ENCODE peak calls at places on chromosomes 1 and 21, in nine cellular contexts. H is right lobe of liver; I is body of pancreas; A is CD8-positive, alpha-beta T cell; L is fibroblast of lung; C is small intestine; P is PC-3; E is left lung; S is stomach. T is an unnamed sample. For H3K9me3, the result is how much of the 10 kb centered on the place peaks cover.

GRCh38 chr1:24009406-24009805 is 29.3 kb upstream of the SRSF10 start:
- DNase-seq in H (no peak), I (no peak), A (no peak), L (peak), C (no peak), P (peak), E (no peak), S (no peak), T (no peak)

GRCh38 chr1:162256287-162256686 is 120.4 kb downstream of the SPATA46 start:
- DNase-seq in H (no peak), I (no peak), A (no peak), L (no peak), C (no peak), P (no peak), E (no peak), S (no peak), T (no peak)

GRCh38 chr1:155320661-155321576 is at the start of gene RUSC1:
- DNase-seq in H (peak), I (peak), A (peak), L (peak), C (peak), P (peak), E (peak), S (peak), T (peak)

GRCh38 chr1:59393211-59394180 is 96.6 kb downstream of the FGGY start:
- DNase-seq in H (peak), I (peak), A (no peak), L (peak), C (no peak), P (no peak), E (no peak), S (peak), T (no peak)

GRCh38 chr1:182956708-182957365 is 3.9 kb upstream of the SHCBP1L start:
- DNase-seq in H (no peak), I (no peak), A (no peak), L (no peak), C (no peak), P (no peak), E (no peak), S (no peak), T (no peak)

GRCh38 chr1:197618065-197618464 is 157.2 kb downstream of the DENND1B start:
- DNase-seq in H (no peak), I (no peak), A (no peak), L (peak), C (no peak), P (no peak), E (no peak), S (no peak), T (no peak)

GRCh38 chr1:111553199-111553598 is 49.8 kb upstream of the ADORA3 start:
- DNase-seq in H (no peak), I (no peak), A (no peak), L (peak), C (no peak), P (peak), E (no peak), S (no peak), T (no peak)

GRCh38 chr1:162218975-162219374 is 149.5 kb downstream of the NOS1AP start:
- DNase-seq in H (no peak), I (no peak), A (no peak), L (peak), C (no peak), P (peak), E (no peak), S (no peak), T (no peak)

GRCh38 chr1:226046240-226046639 is 16.3 kb upstream of the H3-3A start:
- DNase-seq in H (no peak), I (no peak), A (no peak), L (peak), C (peak), P (peak), E (no peak), S (no peak), T (no peak)

GRCh38 chr1:26626994-26627393 is 68.8 kb upstream of the ARID1A start:
- DNase-seq in H (no peak), I (no peak), A (no peak), L (peak), C (no peak), P (no peak), E (no peak), S (no peak), T (no peak)

DNA sequence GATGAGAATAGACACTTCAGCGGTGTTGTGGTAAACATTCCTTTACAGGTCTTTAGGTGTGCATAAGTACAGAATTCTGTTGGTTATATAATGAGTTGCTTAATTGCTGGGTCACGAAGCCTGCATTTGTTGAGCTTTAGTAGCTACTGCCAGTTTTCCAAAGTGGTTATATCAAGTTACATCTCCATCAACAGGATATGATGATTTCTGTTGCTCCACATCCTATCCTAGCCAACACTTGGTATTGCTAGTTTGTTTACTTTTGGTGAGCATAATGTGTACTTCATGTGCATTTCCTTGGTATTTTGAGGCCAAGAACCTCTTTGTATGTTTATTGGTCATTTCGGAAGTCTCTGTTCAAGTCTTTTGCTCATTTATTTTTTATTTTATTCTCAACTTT is 64.3 kb upstream of the CYYR1 start:
- DNase-seq in H (no peak), I (no peak), A (no peak), L (no peak), C (no peak), P (peak), E (no peak), S (no peak), T (no peak)
- H3K9me3 ChIP-seq in H (under half), I (under half), A (under half), L (under half), C (under half), P (under half), E (under half), S (under half), T (under half)

DNA sequence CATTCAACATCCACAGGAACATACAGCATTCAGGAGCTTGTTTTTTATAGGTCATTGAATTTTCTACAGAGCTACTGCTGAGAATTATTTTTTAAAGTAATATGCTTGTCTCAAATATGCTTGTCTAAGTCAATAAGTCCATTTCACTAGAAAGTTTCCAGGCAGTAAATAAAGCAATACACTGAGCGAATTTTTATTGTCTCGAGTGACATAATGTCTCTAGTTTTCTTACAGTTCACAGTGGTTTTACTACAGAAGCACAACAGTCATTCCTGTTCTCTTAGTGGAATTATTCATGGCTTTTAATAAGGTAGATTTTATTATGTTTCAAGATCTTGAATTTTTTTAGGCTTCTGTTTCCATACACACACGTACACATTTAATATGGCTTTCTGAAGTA is 83.8 kb downstream of the HS2ST1 start:
- DNase-seq in H (no peak), I (no peak), A (no peak), L (no peak), C (no peak), P (no peak), E (no peak), S (no peak), T (no peak)
- H3K9me3 ChIP-seq in H (under half), I (under half), A (under half), L (under half), C (under half), P (under half), E (under half), S (under half), T (under half)

GRCh38 chr1:46768445-46768844 is 30.4 kb upstream of the CYP4B1 start:
- DNase-seq in H (no peak), I (no peak), A (no peak), L (no peak), C (no peak), P (no peak), E (no peak), S (no peak), T (no peak)

GRCh38 chr1:46767649-46768282 is 31.1 kb upstream of the CYP4B1 start:
- DNase-seq in H (no peak), I (no peak), A (no peak), L (no peak), C (no peak), P (no peak), E (no peak), S (peak), T (no peak)

GRCh38 chr1:46769028-46769740 is 29.7 kb upstream of the CYP4B1 start:
- DNase-seq in H (no peak), I (no peak), A (no peak), L (no peak), C (no peak), P (no peak), E (no peak), S (no peak), T (no peak)

GRCh38 chr1:46772571-46772970 is 26.3 kb upstream of the CYP4B1 start:
- DNase-seq in H (no peak), I (no peak), A (no peak), L (no peak), C (no peak), P (no peak), E (no peak), S (no peak), T (no peak)

GRCh38 chr1:46770541-46770940 is 28.3 kb upstream of the CYP4B1 start:
- DNase-seq in H (no peak), I (no peak), A (no peak), L (peak), C (no peak), P (no peak), E (no peak), S (no peak), T (no peak)
- H3K9me3 ChIP-seq in H (under half), I (under half), A (under half), L (under half), C (under half), P (under half), E (half or more), S (under half), T (under half)

DNA sequence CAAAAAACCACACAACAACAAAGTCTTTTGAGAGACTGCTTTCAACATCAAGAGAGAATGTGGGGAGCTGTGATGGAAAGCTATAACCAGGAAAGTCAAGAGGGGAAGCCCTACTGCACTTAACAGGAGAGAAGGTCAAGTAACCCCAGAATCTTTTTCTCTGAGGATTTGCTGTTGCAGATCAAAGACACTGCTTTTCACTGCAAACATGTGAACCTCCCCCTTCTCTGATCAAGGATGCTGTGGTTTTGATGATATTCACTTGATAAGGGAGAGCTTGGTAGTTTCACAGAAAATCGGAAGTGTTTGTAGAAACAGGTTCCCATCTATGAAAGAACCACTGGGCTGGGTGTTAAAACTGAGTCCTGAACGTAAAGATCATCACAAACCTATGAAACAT is 4.8 kb downstream of the ETV3 start:
- DNase-seq in H (no peak), I (no peak), A (peak), L (no peak), C (peak), P (no peak), E (no peak), S (no peak), T (no peak)
- H3K9me3 ChIP-seq in H (under half), I (under half), A (under half), L (under half), C (under half), P (under half), E (under half), S (under half), T (under half)